ENCODE peak calls at places on chromosomes 1 and 21, in five cellular contexts. R is stomach, I is adrenal gland, S is IMR-90, Z is sigmoid colon. Y is an unnamed sample.

GRCh38 chr1:150970818-150971582 is 3.6 kb downstream of the CERS2 start:
- DNase-seq in R (peak), I (peak), S (peak), Z (peak), Y (peak)

GRCh38 chr1:206464456-206464964 is 5.8 kb upstream of the IKBKE start:
- DNase-seq in R (no peak), I (peak), S (peak), Z (no peak), Y (peak)

GRCh38 chr1:89629146-89629545 is 3.8 kb upstream of the LRRC8C start:
- DNase-seq in R (no peak), I (no peak), S (no peak), Z (no peak), Y (no peak)

GRCh38 chr1:156860639-156861423 is at the start of gene NTRK1:
- DNase-seq in R (peak), I (no peak), S (no peak), Z (no peak), Y (peak)

GRCh38 chr1:9250586-9251381 is 16.2 kb downstream of the H6PD start:
- DNase-seq in R (peak), I (peak), S (peak), Z (no peak), Y (peak)

GRCh38 chr1:218585565-218586184 is 240.5 kb downstream of the TGFB2 start:
- DNase-seq in R (no peak), I (no peak), S (peak), Z (no peak), Y (peak)

GRCh38 chr1:178606839-178607238 is 93.9 kb downstream of the TEX35 start:
- DNase-seq in R (no peak), I (no peak), S (no peak), Z (no peak), Y (no peak)

GRCh38 chr1:58783993-58784757 is at the start of gene JUN:
- DNase-seq in R (peak), I (peak), S (peak), Z (peak), Y (peak)

GRCh38 chr21:42258885-42259407 is 40.0 kb downstream of the ABCG1 start:
- DNase-seq in R (no peak), I (no peak), S (no peak), Z (no peak), Y (peak)

GRCh38 chr1:161158316-161159016 is 834 bp upstream of the USP21 start:
- DNase-seq in R (no peak), I (no peak), S (no peak), Z (no peak), Y (no peak)

GRCh38 chr1:23040509-23040908 is 21.2 kb downstream of the KDM1A start:
- DNase-seq in R (no peak), I (no peak), S (no peak), Z (no peak), Y (no peak)

GRCh38 chr21:42238185-42238934 is 19.4 kb downstream of the ABCG1 start:
- DNase-seq in R (no peak), I (no peak), S (no peak), Z (no peak), Y (no peak)

GRCh38 chr1:94094466-94095111 is 26.4 kb downstream of the ABCA4 start:
- DNase-seq in R (no peak), I (peak), S (peak), Z (peak), Y (peak)

GRCh38 chr1:212401042-212401441 is 13.6 kb downstream of the PACC1 start:
- DNase-seq in R (no peak), I (no peak), S (no peak), Z (no peak), Y (no peak)

GRCh38 chr1:218478336-218478735 is 133.2 kb downstream of the TGFB2 start:
- DNase-seq in R (no peak), I (no peak), S (peak), Z (no peak), Y (no peak)

GRCh38 chr1:2587071-2587859 is 688 bp downstream of the PRXL2B start:
- DNase-seq in R (no peak), I (peak), S (peak), Z (no peak), Y (no peak)

GRCh38 chr1:230208619-230209261 is 141.7 kb downstream of the GALNT2 start:
- DNase-seq in R (no peak), I (no peak), S (no peak), Z (no peak), Y (no peak)

GRCh38 chr1:21496886-21497285 is 12.3 kb upstream of the ALPL start:
- DNase-seq in R (no peak), I (no peak), S (no peak), Z (no peak), Y (no peak)

GRCh38 chr1:200022239-200022804 is 5.2 kb upstream of the NR5A2 start:
- DNase-seq in R (no peak), I (no peak), S (no peak), Z (no peak), Y (no peak)

GRCh38 chr1:92698932-92699331 is 86.0 kb downstream of the EVI5 start:
- DNase-seq in R (no peak), I (no peak), S (no peak), Z (no peak), Y (no peak)
- TF ChIP-seq POLR2A in R (no peak), I (no peak), S (no peak), Z (no peak), Y (no peak)

DNA sequence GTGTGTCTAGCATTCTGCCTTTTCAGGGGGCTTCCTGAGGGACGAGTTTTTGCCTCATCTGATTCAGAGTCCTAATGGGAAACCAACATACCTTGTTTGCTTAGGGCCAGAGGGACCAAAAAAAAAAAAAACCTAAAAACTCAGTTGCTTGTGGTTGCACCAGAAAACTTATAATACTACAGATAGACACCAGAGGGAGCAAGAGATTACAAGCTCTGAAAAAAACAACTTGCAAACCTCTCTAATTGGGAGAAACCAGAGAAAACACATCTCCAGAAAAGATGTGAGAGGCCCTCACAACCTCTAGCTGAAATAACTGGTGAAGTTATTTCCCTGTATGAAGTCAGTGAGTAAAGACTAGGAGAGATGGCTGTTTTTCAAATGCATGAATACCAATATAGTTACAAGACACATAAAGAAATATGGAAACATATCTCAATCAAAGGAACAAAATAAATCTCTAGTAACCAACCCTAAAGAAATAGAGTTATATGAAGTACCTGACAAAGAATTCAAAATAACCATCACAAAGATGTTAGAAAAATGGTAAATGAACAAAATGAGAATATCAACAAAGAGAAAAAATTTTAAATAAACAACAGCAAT is 233.7 kb upstream of the NFIA start:
- DNase-seq in R (no peak), I (no peak), S (peak), Z (no peak), Y (no peak)
- TF ChIP-seq CTCF in R (peak), I (peak), S (peak), Z (no peak), Y (no peak)

GRCh38 chr1:182847105-182847504 is 8.0 kb downstream of the DHX9 start:
- DNase-seq in R (no peak), I (no peak), S (no peak), Z (no peak), Y (no peak)

GRCh38 chr1:182855886-182856285 is 16.7 kb downstream of the DHX9 start:
- DNase-seq in R (no peak), I (no peak), S (no peak), Z (no peak), Y (no peak)

GRCh38 chr1:182850319-182850718 is 11.2 kb downstream of the DHX9 start:
- DNase-seq in R (no peak), I (no peak), S (no peak), Z (no peak), Y (no peak)

GRCh38 chr1:182848736-182849135 is 9.6 kb downstream of the DHX9 start:
- DNase-seq in R (no peak), I (no peak), S (no peak), Z (no peak), Y (no peak)

DNA sequence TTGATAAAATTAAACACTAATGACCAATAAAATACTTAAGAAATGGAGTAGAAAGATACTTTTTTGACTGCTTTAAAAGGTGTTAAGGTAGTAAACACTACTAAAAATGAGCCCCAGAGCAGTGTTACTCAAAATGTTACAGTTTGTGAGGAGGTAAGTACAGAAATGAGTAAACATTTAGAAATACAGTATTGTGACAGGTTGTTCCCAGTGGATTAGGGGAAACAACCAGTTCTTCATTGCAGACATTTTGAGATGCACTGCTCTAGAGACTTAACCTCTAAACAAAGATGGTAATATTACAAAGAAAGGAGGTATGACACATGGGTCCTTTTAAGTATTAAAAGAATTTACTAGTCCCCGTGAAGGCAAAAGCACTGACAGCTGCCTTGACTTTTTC is 12.7 kb downstream of the DHX9 start:
- DNase-seq in R (no peak), I (no peak), S (no peak), Z (no peak), Y (no peak)
- TF ChIP-seq POLR2A in R (no peak), I (no peak), S (no peak), Z (no peak), Y (no peak)

GRCh38 chr1:202286622-202287097 is 55.1 kb downstream of the UBE2T start:
- DNase-seq in R (no peak), I (peak), S (peak), Z (no peak), Y (peak)
- TF ChIP-seq CTCF in R (no peak), I (no peak), S (no peak), Z (no peak), Y (peak)

DNA sequence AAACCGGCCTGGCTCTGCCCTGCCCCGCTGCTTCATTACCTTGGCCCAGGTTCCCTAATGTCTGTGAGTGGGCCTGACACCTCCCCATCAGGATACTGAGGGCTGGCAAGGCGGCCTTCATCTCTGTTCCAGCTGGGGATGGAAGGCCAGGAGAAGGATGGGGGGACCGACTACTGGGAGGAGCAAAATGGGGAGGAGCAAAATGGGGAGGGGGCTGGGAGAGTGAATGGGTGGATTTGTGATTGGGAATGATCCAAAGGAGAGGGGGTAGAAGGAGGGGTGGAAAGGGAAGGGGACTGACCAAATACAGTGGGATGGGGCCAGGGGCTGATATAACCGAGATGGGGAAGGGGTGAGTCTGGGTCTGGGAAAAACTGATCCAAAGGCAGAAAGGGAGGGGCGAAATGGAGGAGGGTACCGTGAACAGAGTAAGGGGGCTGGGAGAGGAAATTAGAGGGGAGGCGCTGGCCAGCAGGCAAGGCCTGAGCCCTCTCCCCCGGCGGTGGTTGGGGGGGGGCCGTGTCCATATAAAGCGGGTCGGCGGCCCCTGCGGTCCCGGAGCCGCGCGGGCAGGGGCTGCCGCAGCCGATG is at the start of gene FOXE3:
- DNase-seq in R (no peak), I (no peak), S (no peak), Z (no peak), Y (no peak)
- TF ChIP-seq POLR2A in R (no peak), I (no peak), S (no peak), Z (no peak), Y (no peak)

Y was measured in thyroid gland.